ENCODE peak calls at places on chromosomes 3 and 15, in six cellular contexts. D is H9; F is ovary; P is H54; X is activated naive CD4-positive, alpha-beta T cell treated with anti-CD3 and anti-CD28 coated beads for 36 hours; W is HEK293T. U is an unnamed sample.

GRCh38 chr3:123540285-123540684 is 44.6 kb downstream of the HACD2 start:
- DNase-seq in X (no peak), F (no peak), W (no peak), P (no peak), D (no peak), U (no peak)

GRCh38 chr3:81723732-81724313 is 37.6 kb downstream of the GBE1 start:
- DNase-seq in D (no peak), F (no peak), X (no peak), W (no peak), P (no peak), U (no peak)

GRCh38 chr3:159237221-159237620 is 435.4 kb downstream of the MFSD1 start:
- DNase-seq in W (no peak), X (no peak), D (no peak), F (no peak), P (no peak), U (no peak)

GRCh38 chr3:5806192-5806591 is 618.7 kb downstream of the EDEM1 start:
- DNase-seq in W (no peak), D (peak), X (no peak), F (no peak), P (no peak), U (peak)

GRCh38 chr15:90231028-90232017 is 2.4 kb downstream of the CIB1 start:
- DNase-seq in P (no peak), W (no peak), F (no peak), D (no peak), X (peak), U (no peak)

GRCh38 chr3:51621091-51621892 is 49.8 kb upstream of the TEX264 start:
- DNase-seq in W (no peak), D (no peak), F (no peak), X (no peak), P (no peak), U (peak)

GRCh38 chr3:150073031-150073430 is 102.3 kb upstream of the PFN2 start:
- DNase-seq in W (no peak), P (no peak), D (no peak), X (no peak), F (no peak), U (peak)

GRCh38 chr3:64675848-64676247 is 12.0 kb downstream of the ADAMTS9 start:
- DNase-seq in X (no peak), P (no peak), D (no peak), F (no peak), W (no peak), U (no peak)

GRCh38 chr3:41503998-41504623 is 304.8 kb downstream of the CTNNB1 start:
- DNase-seq in P (no peak), F (no peak), W (no peak), D (no peak), X (no peak), U (no peak)

GRCh38 chr3:146513386-146514051 is 30.9 kb downstream of the PLSCR1 start:
- DNase-seq in X (no peak), F (no peak), P (no peak), W (no peak), D (no peak), U (no peak)

GRCh38 chr3:135471911-135472310 is 493.6 kb upstream of the PPP2R3A start:
- DNase-seq in D (no peak), P (no peak), F (no peak), W (no peak), X (no peak), U (no peak)

GRCh38 chr3:10977864-10978510 is 14.6 kb upstream of the SLC6A1 start:
- DNase-seq in X (no peak), D (peak), P (no peak), W (no peak), F (no peak), U (no peak)

GRCh38 chr15:45087513-45087912 is 26.5 kb downstream of the DUOX2 start:
- DNase-seq in X (no peak), P (no peak), W (no peak), F (no peak), D (no peak), U (peak)

GRCh38 chr15:42081463-42081830 is 12.9 kb downstream of the PLA2G4D start:
- DNase-seq in D (peak), X (no peak), P (no peak), F (no peak), W (no peak), U (no peak)

GRCh38 chr15:81296673-81297072 is 27.3 kb downstream of the STARD5 start:
- DNase-seq in W (no peak), X (peak), P (peak), D (no peak), F (no peak), U (peak)

GRCh38 chr15:70094690-70095311 is 2.9 kb downstream of the TLE3 start:
- DNase-seq in P (no peak), F (no peak), W (no peak), X (peak), D (no peak), U (no peak)

GRCh38 chr3:13548696-13549512 is at the start of gene FBLN2:
- DNase-seq in P (no peak), D (peak), X (no peak), F (no peak), W (peak), U (peak)

GRCh38 chr3:133486658-133487057 is 86.8 kb downstream of the BFSP2 start:
- DNase-seq in F (no peak), W (no peak), D (no peak), X (no peak), P (no peak), U (peak)

GRCh38 chr3:154954750-154955149 is 125.4 kb upstream of the MME start:
- DNase-seq in D (no peak), W (peak), F (no peak), X (no peak), P (no peak), U (peak)

GRCh38 chr15:56757884-56758283 is 24.6 kb upstream of the ZNF280D start:
- DNase-seq in X (no peak), D (no peak), W (no peak), P (no peak), F (no peak), U (no peak)

GRCh38 chr3:8554725-8555621 is 53.4 kb downstream of the LMCD1 start:
- DNase-seq in X (no peak), P (no peak), D (peak), F (peak), W (no peak), U (peak)

GRCh38 chr3:58473275-58473674 is 18.6 kb upstream of the KCTD6 start:
- DNase-seq in P (no peak), F (no peak), D (no peak), W (no peak), X (no peak), U (peak)

GRCh38 chr15:48888209-48888608 is 10.3 kb downstream of the EID1 start:
- DNase-seq in W (no peak), F (no peak), D (no peak), X (peak), P (no peak), U (no peak)

GRCh38 chr3:58585994-58586393 is 8.8 kb upstream of the FAM107A start:
- DNase-seq in W (no peak), F (no peak), X (no peak), D (no peak), P (no peak), U (no peak)

GRCh38 chr3:14842277-14842676 is 23.5 kb downstream of the FGD5 start:
- DNase-seq in P (no peak), W (no peak), X (no peak), F (no peak), D (no peak), U (no peak)

GRCh38 chr3:195085356-195086130 is 185.4 kb downstream of the XXYLT1 start:
- DNase-seq in F (no peak), P (no peak), X (no peak), D (no peak), W (no peak), U (no peak)

GRCh38 chr15:33131880-33132279 is 62.6 kb downstream of the FMN1 start:
- DNase-seq in X (no peak), W (no peak), F (no peak), P (no peak), D (no peak), U (no peak)

GRCh38 chr3:40458473-40458872 is 1.3 kb downstream of the RPL14 start:
- DNase-seq in P (no peak), W (no peak), X (no peak), D (no peak), F (no peak), U (no peak)

GRCh38 chr3:187750041-187750512 is 4.8 kb upstream of the BCL6 start:
- DNase-seq in F (peak), P (no peak), W (no peak), X (no peak), D (peak), U (peak)

GRCh38 chr15:36156855-36157521 is 422.4 kb upstream of the CDIN1 start:
- DNase-seq in X (no peak), W (no peak), P (no peak), D (no peak), F (peak), U (peak)

GRCh38 chr3:29497282-29497681 is 216.4 kb downstream of the RBMS3 start:
- DNase-seq in D (no peak), F (no peak), W (no peak), X (no peak), P (no peak), U (no peak)

GRCh38 chr3:126965526-126966080 is 17.3 kb upstream of the PLXNA1 start:
- DNase-seq in W (no peak), P (no peak), D (no peak), F (no peak), X (no peak), U (no peak)

GRCh38 chr3:48426401-48426909 is 3.4 kb downstream of the PLXNB1 start:
- DNase-seq in W (no peak), P (no peak), X (no peak), D (no peak), F (no peak), U (no peak)

GRCh38 chr3:5078151-5078550 is 43.9 kb upstream of the ARL8B start:
- DNase-seq in W (no peak), P (peak), F (no peak), X (no peak), D (no peak), U (no peak)